ENCODE peak calls at places on chromosomes 16 and 17, in six cellular contexts. M is CD4-positive, alpha-beta memory T cell; I is left ventricle myocardium inferior; J is PC-3; F is upper lobe of left lung; Q is heart left ventricle. T is an unnamed sample. For H3K4me1 and H3K36me3, the result is how much of the 10 kb centered on the place peaks cover.

GRCh38 chr16:19704321-19705130 is 13.5 kb downstream of the KNOP1 start:
- DNase-seq in M (no peak), I (no peak), J (peak), F (no peak), Q (no peak), T (peak)

GRCh38 chr16:68778551-68779231 is 41.6 kb downstream of the CDH1 start:
- DNase-seq in M (no peak), I (no peak), J (peak), F (no peak), Q (no peak), T (no peak)

GRCh38 chr17:66955821-66956220 is 8.7 kb upstream of the CACNG4 start:
- DNase-seq in M (no peak), I (no peak), J (no peak), F (no peak), Q (no peak), T (no peak)

GRCh38 chr17:54172654-54173316 is 350.1 kb downstream of the KIF2B start:
- DNase-seq in M (no peak), I (no peak), J (peak), F (no peak), Q (no peak), T (no peak)

GRCh38 chr16:83853834-83854233 is 45.1 kb upstream of the MLYCD start:
- DNase-seq in M (no peak), I (no peak), J (no peak), F (peak), Q (no peak), T (no peak)

GRCh38 chr16:46607529-46607928 is 13.7 kb downstream of the SHCBP1 start:
- DNase-seq in M (peak), I (no peak), J (peak), F (no peak), Q (no peak), T (no peak)

GRCh38 chr16:2474877-2475412 is at the start of gene TBC1D24:
- DNase-seq in M (peak), I (peak), J (peak), F (peak), Q (peak), T (peak)

GRCh38 chr16:13307255-13307654 is 405.9 kb downstream of the SHISA9 start:
- DNase-seq in M (no peak), I (no peak), J (no peak), F (no peak), Q (no peak), T (no peak)

GRCh38 chr17:28395426-28395825 is 10.6 kb downstream of the SLC46A1 start:
- DNase-seq in M (no peak), I (no peak), J (no peak), F (no peak), Q (no peak), T (no peak)

GRCh38 chr17:6938637-6939036 is 57.2 kb upstream of the ALOX12 start:
- DNase-seq in M (no peak), I (no peak), J (no peak), F (no peak), Q (no peak), T (no peak)

GRCh38 chr17:51667722-51668083 is 407.4 kb downstream of the UTP18 start:
- DNase-seq in M (no peak), I (no peak), J (no peak), F (no peak), Q (no peak), T (no peak)

GRCh38 chr16:86984286-86984685 is 332.9 kb downstream of the C16orf95 start:
- DNase-seq in M (no peak), I (no peak), J (no peak), F (peak), Q (no peak), T (no peak)

GRCh38 chr16:56589141-56590039 is at the start of gene MT3:
- DNase-seq in M (no peak), I (no peak), J (peak), F (peak), Q (no peak), T (no peak)

GRCh38 chr17:42112552-42113176 is at the start of gene DHX58:
- DNase-seq in M (peak), I (peak), J (no peak), F (peak), Q (peak), T (no peak)

GRCh38 chr17:80794281-80795089 is 197.2 kb upstream of the CHMP6 start:
- DNase-seq in M (no peak), I (no peak), J (no peak), F (no peak), Q (no peak), T (peak)

GRCh38 chr17:35740997-35741931 is 9.8 kb downstream of the RASL10B start:
- DNase-seq in M (no peak), I (no peak), J (no peak), F (peak), Q (no peak), T (no peak)

GRCh38 chr17:40960144-40960543 is 6.6 kb downstream of the KRT39 start:
- DNase-seq in M (no peak), I (no peak), J (no peak), F (no peak), Q (no peak), T (no peak)

GRCh38 chr16:22692916-22693646 is 120.9 kb upstream of the HS3ST2 start:
- DNase-seq in M (no peak), I (no peak), J (no peak), F (no peak), Q (no peak), T (no peak)

GRCh38 chr16:46715769-46716305 is 26.4 kb downstream of the ORC6 start:
- DNase-seq in M (no peak), I (peak), J (no peak), F (no peak), Q (peak), T (no peak)

GRCh38 chr17:67566656-67567055 is 151.1 kb upstream of the NOL11 start:
- DNase-seq in M (no peak), I (no peak), J (no peak), F (no peak), Q (no peak), T (no peak)

GRCh38 chr16:9122342-9122741 is 30.9 kb downstream of the HAPSTR1 start:
- DNase-seq in M (no peak), I (no peak), J (no peak), F (no peak), Q (peak), T (no peak)

GRCh38 chr16:9123871-9124270 is 32.4 kb downstream of the HAPSTR1 start:
- DNase-seq in M (no peak), I (peak), J (peak), F (peak), Q (peak), T (peak)

GRCh38 chr16:9124444-9124843 is 33.0 kb downstream of the HAPSTR1 start:
- DNase-seq in M (no peak), I (no peak), J (no peak), F (no peak), Q (peak), T (no peak)

GRCh38 chr16:9123401-9123800 is 32.0 kb downstream of the HAPSTR1 start:
- DNase-seq in M (no peak), I (no peak), J (no peak), F (no peak), Q (no peak), T (no peak)

DNA sequence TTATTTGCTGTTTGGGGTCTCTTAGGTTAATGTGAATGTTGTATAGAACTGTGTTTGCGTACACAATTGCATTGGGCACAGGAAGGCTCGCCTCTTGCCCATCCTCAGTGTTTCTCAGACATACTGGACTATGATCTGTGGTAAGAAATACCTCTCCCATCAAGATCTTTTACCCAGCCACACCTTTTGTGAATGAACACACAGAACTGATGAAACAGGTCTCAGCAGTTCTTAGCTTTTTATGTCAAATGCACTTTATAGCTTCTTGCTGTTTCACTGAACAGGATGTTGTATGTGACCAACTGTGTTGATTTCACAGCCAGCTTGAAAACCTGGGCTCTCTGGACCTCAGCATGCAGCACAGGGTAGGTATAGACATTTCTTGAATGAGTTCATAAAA is 31.5 kb downstream of the HAPSTR1 start:
- DNase-seq in M (no peak), I (no peak), J (no peak), F (no peak), Q (no peak), T (no peak)
- H3K4me1 ChIP-seq in M (under half), I (half or more), J (under half), F (under half), Q (half or more), T (under half)

GRCh38 chr16:30369091-30369937 is 980 bp downstream of the TBC1D10B start:
- DNase-seq in M (no peak), I (no peak), J (peak), F (no peak), Q (peak), T (no peak)

GRCh38 chr16:30369938-30370443 is 303 bp downstream of the TBC1D10B start:
- DNase-seq in M (no peak), I (no peak), J (no peak), F (peak), Q (no peak), T (no peak)

GRCh38 chr16:30371248-30371816 is 1.0 kb upstream of the TBC1D10B start:
- DNase-seq in M (no peak), I (no peak), J (no peak), F (no peak), Q (no peak), T (no peak)

GRCh38 chr16:30372037-30372712 is 1.9 kb upstream of the TBC1D10B start:
- DNase-seq in M (no peak), I (no peak), J (no peak), F (no peak), Q (peak), T (no peak)

GRCh38 chr16:30370444-30371247 is at the start of gene TBC1D10B:
- DNase-seq in M (peak), I (peak), J (peak), F (peak), Q (peak), T (peak)
- H3K36me3 ChIP-seq in M (under half), I (under half), J (under half), F (under half), Q (under half), T (under half)

DNA sequence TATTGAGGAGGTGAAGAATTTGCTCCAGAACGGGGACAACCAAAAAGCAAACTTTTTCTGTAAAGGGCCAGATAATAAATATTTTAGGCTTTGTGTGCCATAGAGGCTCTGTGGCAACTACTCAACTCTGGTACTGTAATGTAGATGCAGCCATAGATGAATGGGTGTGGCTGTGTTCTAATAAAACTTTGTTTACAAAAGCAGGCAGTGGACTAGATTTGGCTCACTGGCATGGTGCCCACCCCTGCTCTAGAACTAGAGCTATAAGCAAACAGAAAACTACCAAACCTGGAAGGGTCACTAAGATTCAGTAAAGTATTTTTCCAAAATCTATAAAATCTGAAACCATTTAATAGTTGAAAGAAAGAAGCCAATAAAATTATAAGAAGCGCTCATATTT is 24.6 kb upstream of the SMURF2 start:
- DNase-seq in M (no peak), I (no peak), J (peak), F (no peak), Q (no peak), T (no peak)
- H3K4me1 ChIP-seq in M (under half), I (under half), J (under half), F (under half), Q (under half), T (under half)

GRCh38 chr16:66295191-66295590 is 71.3 kb upstream of the CDH5 start:
- DNase-seq in M (no peak), I (no peak), J (no peak), F (no peak), Q (no peak), T (no peak)

GRCh38 chr16:66294507-66294906 is 72.0 kb upstream of the CDH5 start:
- DNase-seq in M (no peak), I (no peak), J (no peak), F (no peak), Q (no peak), T (no peak)

GRCh38 chr16:66292241-66292935 is 74.1 kb upstream of the CDH5 start:
- DNase-seq in M (no peak), I (no peak), J (no peak), F (no peak), Q (no peak), T (no peak)

GRCh38 chr16:66293207-66293735 is 73.2 kb upstream of the CDH5 start:
- DNase-seq in M (no peak), I (no peak), J (no peak), F (no peak), Q (no peak), T (no peak)

DNA sequence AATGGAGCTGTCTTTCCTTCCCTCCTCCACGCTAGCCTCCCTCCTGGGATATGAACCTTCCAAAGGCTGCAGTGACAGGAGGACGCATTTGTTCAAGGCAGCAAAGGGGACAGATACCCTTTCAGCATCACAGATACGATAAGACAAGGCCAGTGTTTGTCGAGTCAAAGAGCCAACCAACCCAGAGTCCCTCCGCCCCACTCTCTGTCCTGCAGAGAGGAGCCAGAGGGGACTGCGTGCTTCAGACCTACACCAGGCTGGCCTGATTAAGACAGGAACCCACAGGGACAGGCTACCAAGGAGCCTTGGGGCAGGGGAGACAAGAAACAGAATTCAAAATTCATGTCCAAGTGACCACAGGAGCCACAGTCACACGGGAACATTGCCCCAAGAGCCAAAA is 72.6 kb upstream of the CDH5 start:
- DNase-seq in M (no peak), I (no peak), J (no peak), F (no peak), Q (no peak), T (no peak)
- H3K36me3 ChIP-seq in M (under half), I (under half), J (under half), F (under half), Q (under half), T (under half)

DNA sequence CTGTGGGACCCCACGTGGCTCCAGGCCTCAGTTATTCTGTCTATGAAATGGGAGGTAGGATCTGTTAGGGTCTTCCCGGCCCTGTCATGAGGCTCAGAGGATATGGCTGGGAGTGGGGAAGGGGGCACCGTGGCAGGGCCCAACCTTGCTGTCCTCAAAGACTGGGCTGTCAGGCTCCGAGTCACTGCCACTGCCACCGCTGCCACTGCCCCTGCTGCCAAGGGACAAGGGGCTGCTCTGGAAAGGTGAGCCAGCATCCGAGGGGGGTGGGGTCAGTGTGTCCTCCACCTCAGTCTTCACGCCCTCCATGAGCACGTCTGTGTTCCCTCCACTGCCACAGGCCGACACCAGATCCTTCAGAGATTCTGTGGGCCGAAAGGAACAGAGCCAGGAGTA is 19.2 kb downstream of the SREBF1 start:
- DNase-seq in M (no peak), I (no peak), J (no peak), F (peak), Q (no peak), T (no peak)
- H3K4me1 ChIP-seq in M (under half), I (half or more), J (under half), F (half or more), Q (half or more), T (under half)

GRCh38 chr17:13197586-13197985 is 179.8 kb upstream of the ELAC2 start:
- DNase-seq in M (no peak), I (no peak), J (no peak), F (no peak), Q (no peak), T (no peak)

GRCh38 chr17:13194887-13195286 is 177.1 kb upstream of the ELAC2 start:
- DNase-seq in M (no peak), I (no peak), J (no peak), F (no peak), Q (no peak), T (no peak)

GRCh38 chr17:13204607-13205237 is 186.9 kb upstream of the ELAC2 start:
- DNase-seq in M (no peak), I (no peak), J (peak), F (no peak), Q (no peak), T (no peak)

GRCh38 chr17:13202835-13203234 is 185.0 kb upstream of the ELAC2 start:
- DNase-seq in M (no peak), I (no peak), J (no peak), F (no peak), Q (no peak), T (no peak)

DNA sequence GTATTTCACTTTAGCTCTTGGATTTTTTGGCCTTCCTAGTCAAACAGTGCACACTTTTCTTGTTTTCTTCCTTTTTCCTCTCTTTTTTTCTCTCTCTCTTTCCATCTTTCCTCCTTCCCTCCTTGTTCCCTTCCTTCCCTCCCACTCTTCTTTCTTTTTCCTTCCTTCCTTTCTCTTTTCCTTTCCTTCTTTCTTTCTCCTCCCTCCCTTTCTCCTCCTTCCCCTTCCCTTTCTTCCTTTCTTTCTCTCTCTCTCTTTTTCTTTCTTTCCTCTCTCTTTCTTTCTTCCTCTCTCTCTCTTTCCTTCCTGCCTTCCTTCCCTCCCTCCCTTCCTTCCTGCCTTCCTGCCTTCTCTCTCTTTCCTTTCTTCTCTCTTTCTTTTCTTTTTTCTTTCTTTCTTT is 181.6 kb upstream of the ELAC2 start:
- DNase-seq in M (no peak), I (no peak), J (no peak), F (no peak), Q (no peak), T (no peak)
- H3K36me3 ChIP-seq in M (under half), I (under half), J (under half), F (under half), Q (under half), T (under half)

DNA sequence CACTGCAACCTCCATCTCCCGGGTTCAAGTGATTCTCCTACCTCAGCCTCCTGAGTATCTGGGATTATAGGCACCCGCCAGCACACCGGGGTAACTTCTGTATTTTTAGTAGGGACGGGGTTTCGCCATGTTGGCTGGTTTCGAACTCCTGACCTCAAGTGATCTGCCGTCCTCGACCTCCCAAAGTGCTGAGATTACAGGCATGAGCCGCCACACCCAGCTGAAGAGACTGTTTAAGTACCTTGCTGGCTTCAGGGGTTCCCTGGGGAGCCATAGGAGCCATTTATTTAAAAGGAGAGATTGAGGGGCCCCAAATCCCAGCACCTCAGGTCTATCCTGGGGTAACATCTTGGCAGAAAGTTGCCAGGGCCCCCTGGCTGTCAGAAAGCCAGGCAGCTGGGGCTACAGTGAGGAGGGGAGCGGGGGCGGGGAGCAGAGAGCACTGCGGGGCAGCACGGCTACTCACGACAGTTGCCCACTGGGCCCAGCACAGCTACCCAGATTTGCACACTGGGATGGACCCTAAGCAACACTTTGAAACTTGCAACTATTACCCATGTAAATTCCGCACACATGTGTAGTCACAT is 1.6 kb downstream of the SNAI3 start:
- DNase-seq in M (no peak), I (no peak), J (no peak), F (no peak), Q (no peak), T (no peak)
- H3K4me1 ChIP-seq in M (half or more), I (under half), J (under half), F (under half), Q (under half), T (under half)

DNA sequence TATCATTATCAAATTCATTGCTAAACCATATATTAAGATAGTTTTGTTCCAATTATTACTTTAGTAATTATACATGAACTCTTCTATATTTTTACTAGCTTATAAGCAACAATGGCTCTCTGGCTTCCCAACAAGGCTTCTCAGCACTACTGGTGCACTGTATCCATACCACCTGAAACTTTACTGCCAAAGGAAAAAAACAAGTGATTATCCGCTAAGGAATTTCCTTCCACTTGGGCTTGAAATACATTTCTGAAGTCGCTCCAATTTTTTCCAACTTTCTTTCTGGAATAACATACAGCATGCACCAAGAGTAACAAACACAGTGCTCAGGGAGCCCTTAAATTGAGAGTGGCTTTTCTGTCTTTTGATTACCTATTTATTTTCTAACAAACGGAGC is 2.1 kb downstream of the CSNK2A2 start:
- DNase-seq in M (no peak), I (no peak), J (no peak), F (no peak), Q (no peak), T (no peak)
- H3K36me3 ChIP-seq in M (under half), I (half or more), J (under half), F (under half), Q (under half), T (under half)

GRCh38 chr16:49277766-49278566 is 3.7 kb downstream of the CBLN1 start:
- DNase-seq in M (no peak), I (no peak), J (no peak), F (peak), Q (no peak), T (no peak)
- H3K4me1 ChIP-seq in M (under half), I (half or more), J (under half), F (half or more), Q (half or more), T (under half)